ENCODE peak calls at places on chromosomes 16 and 17, in five cellular contexts. One of them, this sample, is unnamed.

GRCh38 chr17:79000396-79001189 is 9.0 kb downstream of the CANT1 start:
- DNase-seq in HepG2: no peak
- DNase-seq in GM12891: no peak
- DNase-seq in stomach: no peak
- DNase-seq in uterus: peak; percentile 10
- DNase-seq in this sample: no peak

GRCh38 chr17:29709861-29710849 is 87.4 kb upstream of the CORO6 start:
- DNase-seq in HepG2: no peak
- DNase-seq in GM12891: no peak
- DNase-seq in stomach: no peak
- DNase-seq in uterus: no peak
- DNase-seq in this sample: no peak

GRCh38 chr17:41547378-41547841 is 19.3 kb upstream of the KRT19 start:
- DNase-seq in HepG2: no peak
- DNase-seq in GM12891: no peak
- DNase-seq in stomach: no peak
- DNase-seq in uterus: peak; percentile 54
- DNase-seq in this sample: no peak

GRCh38 chr16:15811778-15812750 is 44.8 kb downstream of the MYH11 start:
- DNase-seq in HepG2: no peak
- DNase-seq in GM12891: no peak
- DNase-seq in stomach: peak; percentile 44
- DNase-seq in uterus: no peak
- DNase-seq in this sample: no peak

GRCh38 chr16:65070831-65071230 is 51.0 kb downstream of the CDH11 start:
- DNase-seq in HepG2: peak; percentile 70
- DNase-seq in GM12891: no peak
- DNase-seq in stomach: peak; percentile 26
- DNase-seq in uterus: peak; percentile 76
- DNase-seq in this sample: peak; percentile 59

GRCh38 chr17:8806206-8807069 is 7.3 kb upstream of the MFSD6L start:
- DNase-seq in HepG2: no peak
- DNase-seq in GM12891: no peak
- DNase-seq in stomach: no peak
- DNase-seq in uterus: no peak
- DNase-seq in this sample: no peak

GRCh38 chr17:2282297-2282873 is 21.2 kb downstream of the SMG6 start:
- DNase-seq in HepG2: peak; percentile 60
- DNase-seq in GM12891: no peak
- DNase-seq in stomach: no peak
- DNase-seq in uterus: no peak
- DNase-seq in this sample: no peak

GRCh38 chr17:15882058-15882720 is 62.7 kb upstream of the ADORA2B start:
- DNase-seq in HepG2: peak; percentile 49
- DNase-seq in GM12891: no peak
- DNase-seq in stomach: no peak
- DNase-seq in uterus: no peak
- DNase-seq in this sample: no peak

GRCh38 chr17:73938706-73939105 is 264.8 kb upstream of the RPL38 start:
- DNase-seq in HepG2: no peak
- DNase-seq in GM12891: no peak
- DNase-seq in stomach: no peak
- DNase-seq in uterus: no peak
- DNase-seq in this sample: no peak

GRCh38 chr16:2500937-2501750 is 12.6 kb upstream of the ATP6V0C start:
- DNase-seq in HepG2: peak; percentile 64
- DNase-seq in GM12891: peak; percentile 96
- DNase-seq in stomach: peak; percentile 83
- DNase-seq in uterus: peak; percentile 85
- DNase-seq in this sample: peak; percentile 87

GRCh38 chr16:70433456-70434103 is 5.3 kb downstream of the ST3GAL2 start:
- DNase-seq in HepG2: no peak
- DNase-seq in GM12891: no peak
- DNase-seq in stomach: no peak
- DNase-seq in uterus: peak; percentile 68
- DNase-seq in this sample: peak; percentile 60

GRCh38 chr17:74212262-74212912 is 984 bp upstream of the TTYH2 start:
- DNase-seq in HepG2: no peak
- DNase-seq in GM12891: no peak
- DNase-seq in stomach: no peak
- DNase-seq in uterus: no peak
- DNase-seq in this sample: no peak

GRCh38 chr17:28406478-28406824 is 439 bp upstream of the SLC46A1 start:
- DNase-seq in HepG2: no peak
- DNase-seq in GM12891: no peak
- DNase-seq in stomach: no peak
- DNase-seq in uterus: no peak
- DNase-seq in this sample: no peak

GRCh38 chr16:68319185-68319908 is 8.5 kb downstream of the PRMT7 start:
- DNase-seq in HepG2: no peak
- DNase-seq in GM12891: no peak
- DNase-seq in stomach: no peak
- DNase-seq in uterus: no peak
- DNase-seq in this sample: no peak

GRCh38 chr17:40173091-40173777 is 4.0 kb upstream of the RAPGEFL1 start:
- DNase-seq in HepG2: peak; percentile 89
- DNase-seq in GM12891: no peak
- DNase-seq in stomach: no peak
- DNase-seq in uterus: no peak
- DNase-seq in this sample: no peak

GRCh38 chr17:45824475-45824874 is 20.2 kb upstream of the SPPL2C start:
- DNase-seq in HepG2: no peak
- DNase-seq in GM12891: no peak
- DNase-seq in stomach: no peak
- DNase-seq in uterus: no peak
- DNase-seq in this sample: no peak

DNA sequence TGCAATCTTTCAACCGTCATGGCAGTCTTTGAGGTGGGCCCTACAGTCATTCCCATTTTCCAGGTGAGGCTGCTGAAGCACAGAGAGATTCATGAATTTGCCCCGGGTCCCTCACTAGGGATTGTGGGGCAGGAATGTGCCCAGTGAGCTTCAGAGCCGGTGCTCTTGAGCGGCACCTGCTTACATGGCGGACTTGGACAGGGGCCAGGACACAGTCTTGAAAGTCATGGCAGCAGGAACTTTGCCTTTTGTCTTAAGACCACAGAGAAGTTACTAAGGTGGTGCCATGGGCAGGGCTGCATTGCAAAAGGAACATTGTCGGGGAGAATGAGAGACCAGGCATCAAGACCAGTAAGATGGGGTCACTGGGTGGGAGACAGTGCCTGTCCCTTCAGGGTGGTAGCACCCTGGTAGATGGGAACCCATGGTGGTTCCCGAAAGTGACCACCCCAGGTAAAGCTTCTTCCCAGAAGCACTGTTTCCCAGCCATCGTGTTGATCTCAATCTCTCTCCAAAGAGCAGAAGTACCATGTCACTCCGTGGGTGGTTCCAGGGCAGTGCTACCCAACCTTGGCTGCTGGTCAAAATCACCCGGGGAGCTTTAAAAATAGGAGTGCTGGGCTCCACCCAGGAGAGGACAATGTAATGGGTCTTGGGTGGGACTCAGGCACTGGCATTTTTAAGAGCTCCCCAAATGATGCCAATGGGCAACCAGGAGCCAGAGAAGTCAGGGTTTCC is 363.6 kb downstream of the FOXL1 start:
- DNase-seq in HepG2: no peak
- DNase-seq in GM12891: no peak
- DNase-seq in stomach: no peak
- DNase-seq in uterus: no peak
- DNase-seq in this sample: no peak
- TF ChIP-seq POLR2A in HepG2: no peak
- TF ChIP-seq POLR2A in GM12891: no peak
- TF ChIP-seq POLR2A in stomach: no peak
- TF ChIP-seq POLR2A in uterus: no peak
- TF ChIP-seq POLR2A in this sample: no peak

GRCh38 chr17:64506576-64507417 is at the start of gene CEP95:
- DNase-seq in HepG2: peak; percentile 97
- DNase-seq in GM12891: peak; percentile 11
- DNase-seq in stomach: peak; percentile 93
- DNase-seq in uterus: peak; percentile 99
- DNase-seq in this sample: peak; percentile 72
- TF ChIP-seq POLR2A in HepG2: peak; percentile 87
- TF ChIP-seq POLR2A in GM12891: peak; percentile 72
- TF ChIP-seq POLR2A in stomach: no peak
- TF ChIP-seq POLR2A in uterus: peak; percentile 79
- TF ChIP-seq POLR2A in this sample: peak; percentile 86

DNA sequence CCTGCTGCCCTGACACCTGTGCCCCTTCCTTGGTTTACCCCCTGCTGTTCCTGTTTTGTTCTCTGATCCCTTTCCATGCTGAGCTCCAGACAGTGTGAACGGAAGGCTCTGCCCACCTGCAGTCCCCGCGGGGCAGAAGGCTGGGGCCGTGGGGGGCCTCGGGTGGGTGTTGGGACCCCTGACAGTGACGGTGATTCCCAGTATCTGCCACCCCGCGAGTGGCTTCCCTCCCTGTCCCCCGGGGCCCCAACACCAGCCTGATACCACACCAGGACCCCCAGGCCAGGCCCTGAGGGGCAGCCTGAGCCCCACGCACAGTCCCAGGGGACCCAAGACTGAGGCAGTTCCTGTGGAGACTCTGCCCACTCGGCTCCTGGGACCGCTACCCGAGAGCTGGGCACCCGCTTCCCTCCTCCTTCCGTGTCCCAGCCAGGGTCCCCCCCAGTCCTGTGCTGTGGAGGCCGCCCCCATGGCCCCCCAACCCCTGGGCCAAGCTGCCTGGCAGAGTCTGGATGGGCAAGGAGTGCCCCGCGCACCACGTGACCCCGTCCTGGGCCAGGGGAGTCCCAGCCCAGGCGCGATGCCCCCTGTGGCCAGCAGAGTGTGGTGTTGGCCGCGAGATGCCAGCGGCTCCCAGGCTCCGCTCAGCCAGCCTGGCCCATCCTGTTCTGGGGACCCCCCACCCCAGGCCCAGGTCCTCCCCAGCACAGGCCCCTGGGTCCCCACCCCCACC is 10.0 kb upstream of the C1QTNF8 start:
- DNase-seq in HepG2: peak; percentile 39
- DNase-seq in GM12891: peak; percentile 85
- DNase-seq in stomach: peak; percentile 73
- DNase-seq in uterus: peak; percentile 62
- DNase-seq in this sample: peak; percentile 97
- TF ChIP-seq POLR2A in HepG2: no peak
- TF ChIP-seq POLR2A in GM12891: no peak
- TF ChIP-seq POLR2A in stomach: no peak
- TF ChIP-seq POLR2A in uterus: no peak
- TF ChIP-seq POLR2A in this sample: no peak

DNA sequence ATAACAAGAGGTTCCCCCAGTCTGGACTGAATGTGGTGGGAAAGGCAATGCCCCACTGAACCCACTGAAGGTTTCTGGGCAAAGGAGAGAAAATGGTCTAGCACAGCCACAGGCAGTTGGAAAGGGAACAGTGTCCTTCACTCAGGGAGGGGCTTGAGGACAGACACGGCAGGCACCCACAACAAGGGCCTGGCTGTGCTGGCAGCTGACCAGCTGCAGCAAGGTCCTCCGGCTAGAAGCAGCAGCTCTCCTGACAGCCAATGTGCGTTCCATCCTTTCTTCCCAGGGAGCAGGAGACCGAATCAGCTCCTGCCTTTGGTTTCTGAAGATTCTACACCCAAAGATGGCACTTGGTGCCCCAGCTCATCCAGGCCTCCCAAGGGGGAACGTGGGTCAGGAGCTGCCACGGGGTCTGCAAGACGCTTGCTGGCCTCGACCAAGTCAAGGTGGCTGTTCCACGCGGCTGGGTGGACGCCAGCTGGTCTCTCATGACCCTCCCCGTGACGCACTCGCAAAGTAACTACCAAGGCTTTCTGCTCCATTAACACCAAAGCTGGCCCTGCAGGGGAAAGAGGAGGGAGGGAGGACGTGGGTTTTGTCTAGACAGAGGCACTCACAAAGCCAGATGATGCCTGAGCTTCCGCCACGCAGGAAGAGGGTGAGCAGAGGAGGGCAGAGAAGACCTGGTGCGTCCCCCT is 11.1 kb downstream of the ABR start:
- DNase-seq in HepG2: no peak
- DNase-seq in GM12891: no peak
- DNase-seq in stomach: no peak
- DNase-seq in uterus: no peak
- DNase-seq in this sample: no peak
- TF ChIP-seq POLR2A in HepG2: no peak
- TF ChIP-seq POLR2A in GM12891: no peak
- TF ChIP-seq POLR2A in stomach: no peak
- TF ChIP-seq POLR2A in uterus: no peak
- TF ChIP-seq POLR2A in this sample: no peak